ENCODE peak calls at places on chromosomes 5 and 9, in five cellular contexts. One of them, this sample, is unnamed.

GRCh38 chr5:154176191-154176590 is 14.3 kb upstream of the GALNT10 start:
- DNase-seq in HepG2: no peak
- DNase-seq in K562: no peak
- DNase-seq in H1: no peak
- DNase-seq in GM12878: no peak
- DNase-seq in this sample: no peak

GRCh38 chr5:60677831-60678664 is 21.9 kb downstream of the DEPDC1B start:
- DNase-seq in GM12878: peak; percentile 20
- DNase-seq in HepG2: peak; percentile 64
- DNase-seq in K562: peak; percentile 38
- DNase-seq in H1: no peak
- DNase-seq in this sample: no peak

GRCh38 chr9:133677126-133678010 is 41.2 kb downstream of the DBH start:
- DNase-seq in GM12878: no peak
- DNase-seq in H1: no peak
- DNase-seq in HepG2: no peak
- DNase-seq in K562: no peak
- DNase-seq in this sample: no peak

GRCh38 chr5:61623401-61624069 is 291.5 kb downstream of the ZSWIM6 start:
- DNase-seq in H1: no peak
- DNase-seq in HepG2: peak; percentile 5
- DNase-seq in GM12878: no peak
- DNase-seq in K562: peak; percentile 21
- DNase-seq in this sample: peak; percentile 42

GRCh38 chr9:107308461-107308860 is 25.4 kb downstream of the RAD23B start:
- DNase-seq in H1: no peak
- DNase-seq in HepG2: no peak
- DNase-seq in GM12878: no peak
- DNase-seq in K562: no peak
- DNase-seq in this sample: no peak

GRCh38 chr9:8961186-8961666 is 1161.6 kb upstream of the DMAC1 start:
- DNase-seq in K562: no peak
- DNase-seq in H1: no peak
- DNase-seq in HepG2: peak; percentile 97
- DNase-seq in GM12878: no peak
- DNase-seq in this sample: no peak

GRCh38 chr9:81225586-81225985 is 463.8 kb downstream of the TLE1 start:
- DNase-seq in H1: no peak
- DNase-seq in GM12878: no peak
- DNase-seq in HepG2: no peak
- DNase-seq in K562: no peak
- DNase-seq in this sample: no peak

GRCh38 chr9:116094846-116095245 is 58.7 kb upstream of the PAPPA start:
- DNase-seq in H1: no peak
- DNase-seq in K562: no peak
- DNase-seq in GM12878: no peak
- DNase-seq in HepG2: no peak
- DNase-seq in this sample: no peak

GRCh38 chr9:85600675-85601263 is 141.0 kb downstream of the AGTPBP1 start:
- DNase-seq in HepG2: no peak
- DNase-seq in GM12878: no peak
- DNase-seq in H1: peak; percentile 61
- DNase-seq in K562: no peak
- DNase-seq in this sample: peak; percentile 69

GRCh38 chr5:8686707-8687106 is 817.8 kb downstream of the MTRR start:
- DNase-seq in H1: no peak
- DNase-seq in HepG2: no peak
- DNase-seq in K562: no peak
- DNase-seq in GM12878: no peak
- DNase-seq in this sample: no peak

GRCh38 chr5:129541648-129542251 is 81.7 kb downstream of the ADAMTS19 start:
- DNase-seq in K562: no peak
- DNase-seq in HepG2: peak; percentile 13
- DNase-seq in GM12878: no peak
- DNase-seq in H1: no peak
- DNase-seq in this sample: no peak

GRCh38 chr5:16271851-16272250 is 92.3 kb upstream of the MARCHF11 start:
- DNase-seq in HepG2: peak; percentile 62
- DNase-seq in GM12878: no peak
- DNase-seq in K562: no peak
- DNase-seq in H1: no peak
- DNase-seq in this sample: no peak

GRCh38 chr5:130720355-130720754 is 444.7 kb downstream of the HINT1 start:
- DNase-seq in H1: no peak
- DNase-seq in GM12878: no peak
- DNase-seq in K562: peak; percentile 3
- DNase-seq in HepG2: peak; percentile 39
- DNase-seq in this sample: no peak

GRCh38 chr9:121906074-121906520 is 187.0 kb downstream of the TTLL11 start:
- DNase-seq in K562: no peak
- DNase-seq in GM12878: no peak
- DNase-seq in H1: no peak
- DNase-seq in HepG2: no peak
- DNase-seq in this sample: no peak

GRCh38 chr9:469672-470040 is 255.0 kb downstream of the DOCK8 start:
- DNase-seq in H1: peak; percentile 71
- DNase-seq in HepG2: no peak
- DNase-seq in GM12878: no peak
- DNase-seq in K562: no peak
- DNase-seq in this sample: peak; percentile 34

GRCh38 chr5:135313405-135313804 is 85.6 kb downstream of the MACROH2A1 start:
- DNase-seq in K562: no peak
- DNase-seq in H1: no peak
- DNase-seq in HepG2: no peak
- DNase-seq in GM12878: no peak
- DNase-seq in this sample: no peak

GRCh38 chr9:136694163-136694864 is 7.1 kb upstream of the AGPAT2 start:
- DNase-seq in GM12878: no peak
- DNase-seq in HepG2: peak; percentile 33
- DNase-seq in H1: peak; percentile 90
- DNase-seq in K562: peak; percentile 94
- DNase-seq in this sample: peak; percentile 85

GRCh38 chr5:66519626-66520025 is 76.6 kb upstream of the MAST4 start:
- DNase-seq in H1: no peak
- DNase-seq in GM12878: no peak
- DNase-seq in HepG2: no peak
- DNase-seq in K562: no peak
- DNase-seq in this sample: no peak

GRCh38 chr5:77882670-77883257 is 106.6 kb upstream of the TBCA start:
- DNase-seq in HepG2: no peak
- DNase-seq in GM12878: no peak
- DNase-seq in K562: no peak
- DNase-seq in H1: no peak
- DNase-seq in this sample: no peak
- TF ChIP-seq USF2 in HepG2: no peak
- TF ChIP-seq USF2 in GM12878: no peak
- TF ChIP-seq USF2 in K562: no peak
- TF ChIP-seq USF2 in H1: no peak
- TF ChIP-seq USF2 in this sample: no peak

GRCh38 chr9:131578016-131578415 is 32.7 kb downstream of the PRRT1B start:
- DNase-seq in H1: no peak
- DNase-seq in HepG2: no peak
- DNase-seq in K562: no peak
- DNase-seq in GM12878: no peak
- DNase-seq in this sample: no peak

GRCh38 chr9:131578778-131579504 is 33.6 kb downstream of the PRRT1B start:
- DNase-seq in GM12878: peak; percentile 16
- DNase-seq in HepG2: no peak
- DNase-seq in H1: no peak
- DNase-seq in K562: no peak
- DNase-seq in this sample: no peak

GRCh38 chr9:131575121-131575640 is 29.9 kb downstream of the PRRT1B start:
- DNase-seq in H1: no peak
- DNase-seq in GM12878: no peak
- DNase-seq in K562: no peak
- DNase-seq in HepG2: no peak
- DNase-seq in this sample: no peak

GRCh38 chr9:131575946-131576853 is 30.9 kb downstream of the PRRT1B start:
- DNase-seq in GM12878: no peak
- DNase-seq in K562: no peak
- DNase-seq in HepG2: no peak
- DNase-seq in H1: no peak
- DNase-seq in this sample: no peak

GRCh38 chr9:131577005-131578000 is 32.0 kb downstream of the PRRT1B start:
- DNase-seq in K562: no peak
- DNase-seq in H1: no peak
- DNase-seq in GM12878: no peak
- DNase-seq in HepG2: no peak
- DNase-seq in this sample: no peak
- TF ChIP-seq ATF3 in K562: no peak
- TF ChIP-seq ATF3 in H1: no peak
- TF ChIP-seq ATF3 in GM12878: no peak
- TF ChIP-seq ATF3 in HepG2: no peak
- TF ChIP-seq ATF3 in this sample: no peak

GRCh38 chr9:129437626-129438323 is 183.1 kb downstream of the C9orf50 start:
- DNase-seq in H1: no peak
- DNase-seq in HepG2: no peak
- DNase-seq in K562: no peak
- DNase-seq in GM12878: no peak
- DNase-seq in this sample: peak; percentile 30
- TF ChIP-seq USF2 in H1: peak; percentile 49
- TF ChIP-seq USF2 in HepG2: no peak
- TF ChIP-seq USF2 in K562: peak; percentile 33
- TF ChIP-seq USF2 in GM12878: no peak
- TF ChIP-seq USF2 in this sample: peak; percentile 75

GRCh38 chr9:17476401-17476800 is 102.5 kb upstream of the SH3GL2 start:
- DNase-seq in K562: no peak
- DNase-seq in H1: no peak
- DNase-seq in GM12878: no peak
- DNase-seq in HepG2: no peak
- DNase-seq in this sample: no peak

GRCh38 chr9:17470015-17470414 is 108.9 kb upstream of the SH3GL2 start:
- DNase-seq in K562: no peak
- DNase-seq in GM12878: no peak
- DNase-seq in H1: no peak
- DNase-seq in HepG2: no peak
- DNase-seq in this sample: no peak

GRCh38 chr9:17477816-17478215 is 101.0 kb upstream of the SH3GL2 start:
- DNase-seq in K562: no peak
- DNase-seq in GM12878: no peak
- DNase-seq in HepG2: no peak
- DNase-seq in H1: no peak
- DNase-seq in this sample: no peak

GRCh38 chr9:17470449-17470848 is 108.4 kb upstream of the SH3GL2 start:
- DNase-seq in HepG2: no peak
- DNase-seq in K562: no peak
- DNase-seq in H1: no peak
- DNase-seq in GM12878: no peak
- DNase-seq in this sample: no peak

GRCh38 chr9:17472126-17472525 is 106.7 kb upstream of the SH3GL2 start:
- DNase-seq in H1: no peak
- DNase-seq in HepG2: no peak
- DNase-seq in K562: no peak
- DNase-seq in GM12878: no peak
- DNase-seq in this sample: no peak
- TF ChIP-seq ATF3 in H1: no peak
- TF ChIP-seq ATF3 in HepG2: no peak
- TF ChIP-seq ATF3 in K562: no peak
- TF ChIP-seq ATF3 in GM12878: no peak
- TF ChIP-seq ATF3 in this sample: no peak

DNA sequence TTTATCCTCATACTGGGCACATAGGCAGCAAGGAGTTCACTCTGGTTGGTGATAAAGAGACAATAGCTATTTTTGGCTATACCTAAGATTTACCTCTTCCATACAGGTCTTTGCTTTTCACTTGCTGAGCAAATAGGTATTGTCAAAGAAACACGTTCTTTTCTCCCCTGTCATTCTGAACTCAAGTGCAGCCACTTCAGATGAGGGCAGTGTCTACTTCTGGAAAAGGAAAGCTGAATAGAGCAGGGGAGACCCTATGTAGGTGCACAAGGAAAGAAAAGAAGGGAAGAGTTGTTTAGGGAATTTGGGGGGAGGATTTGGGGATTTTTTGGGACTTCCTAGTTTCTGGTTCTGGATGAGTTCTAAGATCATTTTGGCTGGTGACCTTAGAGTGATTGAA is 109.6 kb downstream of the ATP10B start:
- DNase-seq in H1: no peak
- DNase-seq in GM12878: no peak
- DNase-seq in K562: no peak
- DNase-seq in HepG2: no peak
- DNase-seq in this sample: no peak
- TF ChIP-seq USF2 in H1: no peak
- TF ChIP-seq USF2 in GM12878: no peak
- TF ChIP-seq USF2 in K562: no peak
- TF ChIP-seq USF2 in HepG2: no peak
- TF ChIP-seq USF2 in this sample: no peak

DNA sequence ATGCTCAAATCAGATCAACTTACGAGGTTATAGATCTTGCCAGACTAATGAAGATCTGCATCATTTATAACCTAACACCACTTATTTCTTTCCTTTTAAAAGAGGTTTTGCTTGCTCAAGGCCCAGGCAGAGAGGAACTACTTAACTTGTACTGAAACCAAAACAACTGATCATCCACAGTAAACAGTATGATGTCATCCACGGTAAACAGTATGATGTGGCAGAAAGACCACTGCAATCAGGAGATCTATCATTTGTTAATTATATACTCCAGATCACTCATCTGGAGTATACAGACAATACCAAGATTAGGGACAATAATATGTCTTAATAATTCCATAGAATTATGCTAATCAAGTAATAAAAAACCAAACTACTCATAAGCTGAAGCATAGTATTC is 116.8 kb downstream of the ADAMTS6 start:
- DNase-seq in GM12878: no peak
- DNase-seq in H1: no peak
- DNase-seq in HepG2: peak; percentile 2
- DNase-seq in K562: no peak
- DNase-seq in this sample: no peak
- TF ChIP-seq ATF3 in GM12878: no peak
- TF ChIP-seq ATF3 in H1: no peak
- TF ChIP-seq ATF3 in HepG2: no peak
- TF ChIP-seq ATF3 in K562: peak; percentile 75
- TF ChIP-seq ATF3 in this sample: no peak

DNA sequence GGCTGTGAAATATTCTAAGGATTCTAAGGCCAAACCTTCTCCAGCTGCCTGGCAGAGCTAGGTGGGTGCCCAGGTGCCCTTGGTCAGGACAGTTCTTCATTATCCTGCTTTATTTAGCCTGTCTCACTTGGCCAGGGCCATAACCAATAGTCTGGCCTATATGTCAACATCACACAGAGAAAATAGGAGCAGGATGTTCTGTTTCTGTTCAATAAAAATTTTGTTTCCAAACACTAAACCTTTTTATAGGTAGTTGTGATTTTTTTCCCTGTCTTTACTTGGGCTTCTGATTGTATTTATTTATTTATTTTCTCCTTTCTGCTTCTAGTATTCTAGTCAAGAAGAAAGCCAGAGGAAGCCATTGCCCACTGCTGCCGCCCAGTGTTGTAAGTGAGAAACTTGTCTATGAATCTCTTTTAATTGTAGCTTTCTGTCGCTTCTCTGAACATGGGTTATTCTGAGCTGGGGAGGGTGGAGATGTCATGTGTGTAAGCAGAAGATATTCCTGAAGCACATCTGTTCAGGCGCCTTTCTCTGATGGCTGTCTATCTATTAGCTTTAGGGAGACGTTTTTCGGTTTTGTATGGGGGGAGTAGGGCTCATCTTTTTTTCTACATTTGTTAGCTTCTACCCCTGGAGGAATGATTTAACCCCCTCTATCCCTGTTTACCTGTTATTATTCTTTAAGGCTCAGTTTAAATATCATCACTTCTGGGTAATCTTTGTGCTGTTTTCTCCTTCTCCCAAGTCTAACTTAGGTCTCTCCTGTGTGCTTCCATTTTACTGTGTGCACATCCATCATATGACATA is 97.1 kb downstream of the UNC13B start:
- DNase-seq in H1: no peak
- DNase-seq in GM12878: no peak
- DNase-seq in K562: peak; percentile 19
- DNase-seq in HepG2: peak; percentile 71
- DNase-seq in this sample: peak; percentile 64
- TF ChIP-seq USF2 in H1: no peak
- TF ChIP-seq USF2 in GM12878: no peak
- TF ChIP-seq USF2 in K562: no peak
- TF ChIP-seq USF2 in HepG2: no peak
- TF ChIP-seq USF2 in this sample: no peak

This sample was measured in WTC11.